ENCODE peak calls at places on chromosomes 5 and 9, in five cellular contexts. M, H, Y, O and X are unnamed samples.

GRCh38 chr9:77933019-77933418 is 98.6 kb downstream of the GNAQ start:
- DNase-seq in O (no peak), M (no peak), H (peak), Y (no peak), X (no peak)

GRCh38 chr5:33369470-33370134 is 71.2 kb upstream of the TARS1 start:
- DNase-seq in O (no peak), Y (no peak), M (no peak), H (peak), X (no peak)

GRCh38 chr9:93143830-93144530 is 9.9 kb upstream of the NINJ1 start:
- DNase-seq in Y (peak), O (no peak), H (no peak), M (no peak), X (peak)

GRCh38 chr9:133031496-133031911 is 707 bp downstream of the GTF3C5 start:
- DNase-seq in M (no peak), Y (no peak), O (no peak), H (no peak), X (no peak)

GRCh38 chr9:107793541-107793940 is 304.0 kb upstream of the KLF4 start:
- DNase-seq in Y (no peak), H (peak), M (no peak), O (no peak), X (no peak)

GRCh38 chr9:121975801-121976277 is 117.3 kb downstream of the TTLL11 start:
- DNase-seq in O (no peak), M (no peak), Y (no peak), H (peak), X (no peak)

GRCh38 chr9:33510264-33511183 is 13.5 kb upstream of the ANKRD18B start:
- DNase-seq in H (peak), Y (no peak), M (peak), O (peak), X (peak)

GRCh38 chr5:85717203-85717563 is 900.6 kb upstream of the COX7C start:
- DNase-seq in M (no peak), H (no peak), Y (no peak), O (no peak), X (no peak)

GRCh38 chr5:78696637-78697036 is 48.1 kb upstream of the LHFPL2 start:
- DNase-seq in O (no peak), H (no peak), M (no peak), Y (no peak), X (no peak)

GRCh38 chr5:138910546-138911185 is 35.5 kb upstream of the LRRTM2 start:
- DNase-seq in M (no peak), H (peak), Y (no peak), O (no peak), X (no peak)

GRCh38 chr5:146052780-146053179 is 52.6 kb downstream of the PLAC8L1 start:
- DNase-seq in M (no peak), H (no peak), O (no peak), Y (no peak), X (peak)

GRCh38 chr5:172486451-172486850 is 32.1 kb upstream of the SH3PXD2B start:
- DNase-seq in Y (no peak), H (no peak), O (no peak), M (no peak), X (no peak)

GRCh38 chr9:33158555-33159057 is 8.5 kb downstream of the B4GALT1 start:
- DNase-seq in Y (no peak), H (no peak), O (no peak), M (no peak), X (no peak)

GRCh38 chr5:149417714-149418368 is 38.7 kb upstream of the IL17B start:
- DNase-seq in Y (no peak), M (no peak), O (no peak), H (peak), X (no peak)

GRCh38 chr5:33023649-33024048 is 312.5 kb downstream of the NPR3 start:
- DNase-seq in H (peak), O (no peak), Y (no peak), M (no peak), X (no peak)

GRCh38 chr9:1458503-1458902 is 408.3 kb downstream of the DMRT2 start:
- DNase-seq in Y (no peak), H (peak), O (no peak), M (no peak), X (no peak)

GRCh38 chr5:180594311-180595045 is 3.2 kb upstream of the SCGB3A1 start:
- DNase-seq in M (no peak), O (no peak), Y (no peak), H (no peak), X (no peak)

GRCh38 chr5:92769986-92770385 is 811.0 kb downstream of the NR2F1-AS1 start:
- DNase-seq in Y (no peak), M (no peak), O (no peak), H (peak), X (no peak)

GRCh38 chr5:132557425-132557805 is 638 bp downstream of the RAD50 start:
- DNase-seq in M (peak), O (peak), Y (peak), H (peak), X (no peak)

GRCh38 chr9:128838338-128838737 is 8.7 kb upstream of the SPOUT1 start:
- DNase-seq in Y (no peak), H (no peak), M (no peak), O (no peak), X (no peak)

GRCh38 chr5:61055434-61056006 is 106.7 kb downstream of the SMIM15 start:
- DNase-seq in M (peak), H (peak), O (peak), Y (no peak), X (no peak)

GRCh38 chr5:373710-374602 is 52.4 kb downstream of the AHRR start:
- DNase-seq in M (peak), Y (peak), O (peak), H (peak), X (peak)

GRCh38 chr9:16152276-16153065 is 599.6 kb downstream of the CCDC171 start:
- DNase-seq in Y (no peak), H (no peak), O (no peak), M (no peak), X (no peak)

GRCh38 chr5:107704686-107705389 is 34.1 kb upstream of the EFNA5 start:
- DNase-seq in M (no peak), O (no peak), H (peak), Y (no peak), X (no peak)

GRCh38 chr9:92384373-92384772 is 20.0 kb downstream of the OGN start:
- DNase-seq in Y (no peak), H (peak), O (no peak), M (no peak), X (no peak)

GRCh38 chr5:64744914-64745313 is 23.6 kb downstream of the SREK1IP1 start:
- DNase-seq in O (no peak), H (peak), Y (no peak), M (no peak), X (no peak)

GRCh38 chr5:6372251-6373080 is 5.9 kb downstream of the MED10 start:
- DNase-seq in M (no peak), Y (no peak), H (no peak), O (no peak), X (no peak)

GRCh38 chr9:107732781-107733529 is 243.4 kb upstream of the KLF4 start:
- DNase-seq in M (no peak), Y (no peak), O (no peak), H (peak), X (no peak)

GRCh38 chr9:84542554-84542953 is 127.0 kb upstream of the NTRK2 start:
- DNase-seq in Y (no peak), H (no peak), O (no peak), M (no peak), X (no peak)

GRCh38 chr5:131999471-131999931 is 12.0 kb downstream of the ACSL6 start:
- DNase-seq in M (no peak), O (no peak), Y (no peak), H (no peak), X (no peak)

GRCh38 chr5:162209005-162209605 is 141.5 kb downstream of the GABRG2 start:
- DNase-seq in H (peak), M (no peak), Y (no peak), O (peak), X (no peak)

GRCh38 chr5:127930311-127930710 is 153.3 kb upstream of the SLC12A2 start:
- DNase-seq in O (no peak), M (no peak), H (peak), Y (no peak), X (no peak)

GRCh38 chr5:132495672-132496630 is 5.4 kb upstream of the IRF1 start:
- DNase-seq in O (peak), H (peak), Y (peak), M (peak), X (peak)

GRCh38 chr9:95552814-95553546 is 36.2 kb upstream of the PTCH1 start:
- DNase-seq in M (no peak), O (no peak), Y (no peak), H (peak), X (no peak)